ENCODE peak calls at places on chromosomes 13 and 19, in four cellular contexts. T is K562, E is GM12878, U is HepG2. Y is an unnamed sample.

GRCh38 chr13:80363890-80364503 is 23.1 kb upstream of the SPRY2 start:
- DNase-seq in E (no peak), U (peak), T (no peak), Y (peak)

GRCh38 chr13:48042889-48043288 is 5.4 kb downstream of the NUDT15 start:
- DNase-seq in T (no peak), U (no peak), E (no peak), Y (no peak)

GRCh38 chr19:22428299-22428913 is 6.3 kb upstream of the ZNF98 start:
- DNase-seq in T (no peak), E (no peak), U (no peak), Y (no peak)

GRCh38 chr19:39413903-39414608 is 1.6 kb downstream of the PLEKHG2 start:
- DNase-seq in U (peak), E (no peak), T (peak), Y (peak)

GRCh38 chr13:80029170-80029569 is 311.8 kb downstream of the SPRY2 start:
- DNase-seq in E (no peak), T (no peak), U (no peak), Y (no peak)

GRCh38 chr19:55487884-55488687 is at the start of gene SSC5D:
- DNase-seq in T (peak), E (no peak), U (no peak), Y (no peak)

GRCh38 chr13:36817996-36818395 is 1.0 kb upstream of the RFXAP start:
- DNase-seq in U (no peak), T (no peak), E (no peak), Y (no peak)

GRCh38 chr13:82176761-82177160 is 1705.5 kb downstream of the SLITRK1 start:
- DNase-seq in T (no peak), E (no peak), U (no peak), Y (no peak)

GRCh38 chr13:95502216-95502615 is 50.3 kb upstream of the CLDN10 start:
- DNase-seq in U (no peak), T (no peak), E (no peak), Y (no peak)
- TF ChIP-seq JUNB in U (no peak), T (no peak), E (no peak), Y (no peak)

GRCh38 chr19:33472696-33473624 is 48.6 kb downstream of the PEPD start:
- DNase-seq in U (no peak), T (no peak), E (no peak), Y (no peak)
- H3K27ac ChIP-seq in U (no peak), T (no peak), E (no peak), Y (no peak)

GRCh38 chr13:113861433-113862030 is 2.3 kb downstream of the GAS6 start:
- DNase-seq in T (no peak), E (no peak), U (no peak), Y (no peak)
- TF ChIP-seq CHD2 in T (no peak), E (no peak), U (no peak), Y (no peak)

DNA sequence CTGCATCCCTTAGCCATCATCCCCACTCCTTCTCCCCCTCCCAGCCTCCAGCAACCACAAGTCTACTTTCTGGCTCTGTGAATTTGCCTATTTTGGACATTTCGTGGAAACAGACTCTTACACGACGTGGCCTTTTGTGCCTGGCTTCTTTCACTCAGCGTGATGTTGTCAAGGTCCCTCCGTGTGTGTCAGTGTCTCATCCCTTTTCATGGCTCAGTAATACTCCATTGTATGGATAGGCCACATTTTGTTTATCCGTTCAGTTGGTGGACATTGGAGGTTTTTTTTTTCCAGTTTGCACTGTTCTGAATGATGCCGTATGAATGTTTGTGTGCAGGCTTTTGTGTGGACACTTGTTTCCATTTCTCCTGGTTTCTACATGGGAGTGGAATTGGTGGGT is 38.0 kb downstream of the BICRA start:
- DNase-seq in U (no peak), E (no peak), T (no peak), Y (no peak)
- TF ChIP-seq JUNB in U (no peak), E (no peak), T (no peak), Y (no peak)

DNA sequence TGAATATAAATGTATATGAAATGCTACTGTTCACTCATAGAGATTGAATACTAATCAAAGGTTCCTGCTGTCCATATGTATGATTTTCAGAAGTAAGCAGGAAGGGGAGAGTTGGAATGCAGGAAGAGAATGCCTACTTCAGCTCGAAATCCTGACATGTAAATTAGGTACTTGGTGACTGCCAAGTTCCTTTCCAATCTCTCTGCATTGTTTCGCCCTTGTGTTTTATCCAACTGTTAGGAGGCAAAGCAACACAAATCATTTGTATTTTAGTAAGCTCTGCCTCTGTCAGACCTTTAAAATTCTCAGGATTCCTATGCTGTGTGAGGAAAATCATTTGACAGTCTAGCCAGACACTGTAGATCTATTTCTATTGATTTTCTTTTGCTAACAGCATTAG is 9.0 kb downstream of the STARD13 start:
- DNase-seq in T (no peak), U (no peak), E (no peak), Y (no peak)
- H3K27ac ChIP-seq in T (no peak), U (no peak), E (no peak), Y (no peak)

Y was measured in A549.